ENCODE peak calls at places on chromosome 17, in nine cellular contexts. T is GM03348; J is GM23248; F is BE2C; V is naive B cell; D is activated T-helper 1 cell treated with anti-CD3 and anti-CD28 coated beads, Interleukin-2, amount 50 U/mL, for 16 hours; Q is HFF-Myc; L is central memory CD8-positive, alpha-beta T cell; M is stimulated activated CD4-positive, alpha-beta T cell treated with anti-CD3 and anti-CD28 coated beads, Interleukin-15, amount 100 ng/mL, for 48 hours. O is an unnamed sample.

GRCh38 chr17:4739122-4740024 is at the start of the genes CXCL16 and ZMYND15:
- DNase-seq in Q (no peak), T (peak), J (peak), D (peak), L (peak), V (peak), M (no peak), F (peak), O (peak)

GRCh38 chr17:64983708-64984107 is 64.4 kb upstream of the LRRC37A3 start:
- DNase-seq in D (no peak), J (no peak), T (no peak), F (no peak), Q (no peak), V (no peak), M (no peak), L (no peak), O (no peak)

GRCh38 chr17:76696763-76697701 is 13.7 kb downstream of the MXRA7 start:
- DNase-seq in L (no peak), D (no peak), T (no peak), J (peak), F (no peak), M (no peak), V (no peak), Q (no peak), O (no peak)

GRCh38 chr17:72922223-72922622 is 170.3 kb downstream of the SLC39A11 start:
- DNase-seq in L (no peak), F (no peak), V (no peak), M (no peak), D (no peak), Q (no peak), J (no peak), T (no peak), O (no peak)

GRCh38 chr17:71203953-71204352 is 916.9 kb upstream of the SOX9 start:
- DNase-seq in F (no peak), V (no peak), M (no peak), Q (no peak), D (no peak), T (no peak), J (peak), L (no peak), O (no peak)

GRCh38 chr17:82935944-82936767 is 96.3 kb upstream of the ZNF750 start:
- DNase-seq in M (no peak), V (no peak), J (no peak), L (no peak), D (no peak), T (no peak), Q (no peak), F (no peak), O (no peak)

GRCh38 chr17:49555495-49556018 is 20.1 kb upstream of the NXPH3 start:
- DNase-seq in D (no peak), V (no peak), J (no peak), F (no peak), Q (no peak), M (no peak), L (no peak), T (no peak), O (no peak)

GRCh38 chr17:72613411-72614292 is 478.8 kb downstream of the SLC39A11 start:
- DNase-seq in V (no peak), T (peak), L (no peak), J (peak), Q (no peak), D (no peak), F (no peak), M (no peak), O (no peak)

GRCh38 chr17:64326420-64327054 is 63.5 kb upstream of the TEX2 start:
- DNase-seq in Q (no peak), V (peak), J (peak), D (no peak), L (no peak), F (peak), T (peak), M (no peak), O (no peak)

GRCh38 chr17:70165383-70165782 is 3.9 kb upstream of the KCNJ2 start:
- DNase-seq in M (no peak), L (no peak), F (no peak), V (no peak), D (no peak), J (no peak), T (no peak), Q (no peak), O (no peak)

O was measured in hepatic stellate cell.